ENCODE peak calls at places on chromosomes 7 and 10, in four cellular contexts. One of them, this sample, is unnamed.

GRCh38 chr7:106006906-106007305 is 43.8 kb downstream of the CDHR3 start:
- DNase-seq in HFF-Myc: no peak
- DNase-seq in type B pancreatic cell: no peak
- DNase-seq in tibial nerve: no peak
- DNase-seq in this sample: no peak

GRCh38 chr10:72308320-72308987 is 34.7 kb downstream of the DDIT4 start:
- DNase-seq in tibial nerve: no peak
- DNase-seq in type B pancreatic cell: no peak
- DNase-seq in HFF-Myc: peak
- DNase-seq in this sample: no peak

GRCh38 chr7:91181949-91182348 is 82.3 kb upstream of the FZD1 start:
- DNase-seq in HFF-Myc: no peak
- DNase-seq in type B pancreatic cell: no peak
- DNase-seq in tibial nerve: no peak
- DNase-seq in this sample: no peak

GRCh38 chr10:113961261-113961938 is 82.3 kb upstream of the ADRB1 start:
- DNase-seq in type B pancreatic cell: no peak
- DNase-seq in tibial nerve: no peak
- DNase-seq in HFF-Myc: no peak
- DNase-seq in this sample: no peak

GRCh38 chr10:46543379-46544014 is 13.0 kb downstream of the GPRIN2 start:
- DNase-seq in HFF-Myc: no peak
- DNase-seq in tibial nerve: peak
- DNase-seq in type B pancreatic cell: peak
- DNase-seq in this sample: no peak

GRCh38 chr7:142384508-142384922 is 126.7 kb upstream of the PRSS58 start:
- DNase-seq in tibial nerve: no peak
- DNase-seq in HFF-Myc: peak
- DNase-seq in type B pancreatic cell: no peak
- DNase-seq in this sample: no peak

GRCh38 chr10:22372298-22372697 is 27.0 kb downstream of the SPAG6 start:
- DNase-seq in tibial nerve: no peak
- DNase-seq in HFF-Myc: no peak
- DNase-seq in type B pancreatic cell: no peak
- DNase-seq in this sample: no peak

GRCh38 chr10:9024210-9024609 is 969.7 kb downstream of the GATA3 start:
- DNase-seq in HFF-Myc: no peak
- DNase-seq in tibial nerve: no peak
- DNase-seq in type B pancreatic cell: no peak
- DNase-seq in this sample: no peak

GRCh38 chr10:100886946-100887345 is 25.8 kb upstream of the SLF2 start:
- DNase-seq in type B pancreatic cell: no peak
- DNase-seq in tibial nerve: peak
- DNase-seq in HFF-Myc: no peak
- DNase-seq in this sample: no peak

GRCh38 chr10:102220612-102221011 is 5.5 kb upstream of the ELOVL3 start:
- DNase-seq in HFF-Myc: no peak
- DNase-seq in type B pancreatic cell: no peak
- DNase-seq in tibial nerve: no peak
- DNase-seq in this sample: no peak

GRCh38 chr7:36661135-36661840 is 63.0 kb downstream of the AOAH start:
- DNase-seq in tibial nerve: no peak
- DNase-seq in HFF-Myc: no peak
- DNase-seq in type B pancreatic cell: no peak
- DNase-seq in this sample: no peak

GRCh38 chr7:102072636-102073209 is 213.9 kb upstream of the SH2B2 start:
- DNase-seq in type B pancreatic cell: no peak
- DNase-seq in tibial nerve: no peak
- DNase-seq in HFF-Myc: no peak
- DNase-seq in this sample: no peak

GRCh38 chr7:56062382-56062781 is 1.7 kb upstream of the SUMF2 start:
- DNase-seq in tibial nerve: no peak
- DNase-seq in type B pancreatic cell: no peak
- DNase-seq in HFF-Myc: no peak
- DNase-seq in this sample: no peak

GRCh38 chr7:106964455-106964854 is 80.0 kb upstream of the PRKAR2B start:
- DNase-seq in tibial nerve: no peak
- DNase-seq in HFF-Myc: no peak
- DNase-seq in type B pancreatic cell: no peak
- DNase-seq in this sample: no peak

GRCh38 chr10:109956454-109957091 is 33.3 kb upstream of the XPNPEP1 start:
- DNase-seq in type B pancreatic cell: no peak
- DNase-seq in HFF-Myc: no peak
- DNase-seq in tibial nerve: no peak
- DNase-seq in this sample: no peak

GRCh38 chr7:23276381-23276780 is 22.8 kb upstream of the MALSU1 start:
- DNase-seq in tibial nerve: no peak
- DNase-seq in type B pancreatic cell: no peak
- DNase-seq in HFF-Myc: no peak
- DNase-seq in this sample: no peak

GRCh38 chr10:114525368-114525949 is 121.2 kb upstream of the AFAP1L2 start:
- DNase-seq in HFF-Myc: no peak
- DNase-seq in type B pancreatic cell: no peak
- DNase-seq in tibial nerve: no peak
- DNase-seq in this sample: no peak

GRCh38 chr7:84117304-84117703 is 77.3 kb downstream of the SEMA3A start:
- DNase-seq in tibial nerve: no peak
- DNase-seq in HFF-Myc: no peak
- DNase-seq in type B pancreatic cell: no peak
- DNase-seq in this sample: no peak

GRCh38 chr7:117403737-117404136 is 23.6 kb downstream of the ASZ1 start:
- DNase-seq in HFF-Myc: no peak
- DNase-seq in tibial nerve: no peak
- DNase-seq in type B pancreatic cell: no peak
- DNase-seq in this sample: no peak

GRCh38 chr7:117402109-117402508 is 25.2 kb downstream of the ASZ1 start:
- DNase-seq in HFF-Myc: no peak
- DNase-seq in tibial nerve: no peak
- DNase-seq in type B pancreatic cell: no peak
- DNase-seq in this sample: no peak

GRCh38 chr7:117401293-117402002 is 25.8 kb downstream of the ASZ1 start:
- DNase-seq in tibial nerve: no peak
- DNase-seq in type B pancreatic cell: no peak
- DNase-seq in HFF-Myc: no peak
- DNase-seq in this sample: no peak

GRCh38 chr7:117395743-117396142 is 31.6 kb downstream of the ASZ1 start:
- DNase-seq in type B pancreatic cell: no peak
- DNase-seq in HFF-Myc: no peak
- DNase-seq in tibial nerve: no peak
- DNase-seq in this sample: no peak

GRCh38 chr7:117399820-117400422 is 27.4 kb downstream of the ASZ1 start:
- DNase-seq in HFF-Myc: no peak
- DNase-seq in tibial nerve: no peak
- DNase-seq in type B pancreatic cell: no peak
- DNase-seq in this sample: no peak
- TF ChIP-seq CTCF in HFF-Myc: peak
- TF ChIP-seq CTCF in tibial nerve: peak
- TF ChIP-seq CTCF in type B pancreatic cell: peak
- TF ChIP-seq CTCF in this sample: no peak

GRCh38 chr7:132580277-132580676 is 4.0 kb upstream of the PLXNA4 start:
- DNase-seq in type B pancreatic cell: no peak
- DNase-seq in tibial nerve: no peak
- DNase-seq in HFF-Myc: no peak
- DNase-seq in this sample: no peak
- TF ChIP-seq CTCF in type B pancreatic cell: no peak
- TF ChIP-seq CTCF in tibial nerve: no peak
- TF ChIP-seq CTCF in HFF-Myc: no peak
- TF ChIP-seq CTCF in this sample: no peak

DNA sequence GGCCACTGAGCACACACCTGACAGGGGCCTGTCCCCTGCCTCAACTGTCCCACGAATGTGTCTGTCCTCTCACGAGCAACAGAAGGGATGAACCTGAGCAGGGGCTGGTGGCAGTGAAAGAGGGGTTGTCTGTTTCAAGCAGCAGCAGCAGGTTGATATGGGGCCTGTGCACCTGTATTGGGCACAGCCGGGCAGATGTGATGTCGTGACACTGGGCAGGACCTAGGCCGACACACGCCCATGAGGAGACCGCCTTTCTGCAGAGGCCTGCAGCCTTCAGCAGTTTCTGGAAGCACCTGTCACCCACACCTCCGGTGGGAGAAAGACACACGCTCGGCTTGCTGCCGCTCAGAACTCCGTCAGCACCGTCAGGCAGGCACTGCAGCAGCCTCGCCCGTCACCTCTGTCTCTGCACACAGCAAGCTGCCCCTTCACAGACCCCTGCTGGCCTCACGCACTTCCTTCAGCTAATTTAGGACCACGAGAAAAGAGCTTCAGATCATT is 48.5 kb downstream of the AMZ1 start:
- DNase-seq in HFF-Myc: no peak
- DNase-seq in type B pancreatic cell: peak
- DNase-seq in tibial nerve: no peak
- DNase-seq in this sample: no peak
- TF ChIP-seq CTCF in HFF-Myc: no peak
- TF ChIP-seq CTCF in type B pancreatic cell: no peak
- TF ChIP-seq CTCF in tibial nerve: no peak
- TF ChIP-seq CTCF in this sample: no peak

GRCh38 chr7:3597243-3597642 is 296.2 kb downstream of the SDK1 start:
- DNase-seq in type B pancreatic cell: no peak
- DNase-seq in tibial nerve: no peak
- DNase-seq in HFF-Myc: no peak
- DNase-seq in this sample: no peak
- TF ChIP-seq CTCF in type B pancreatic cell: no peak
- TF ChIP-seq CTCF in tibial nerve: no peak
- TF ChIP-seq CTCF in HFF-Myc: no peak
- TF ChIP-seq CTCF in this sample: no peak

DNA sequence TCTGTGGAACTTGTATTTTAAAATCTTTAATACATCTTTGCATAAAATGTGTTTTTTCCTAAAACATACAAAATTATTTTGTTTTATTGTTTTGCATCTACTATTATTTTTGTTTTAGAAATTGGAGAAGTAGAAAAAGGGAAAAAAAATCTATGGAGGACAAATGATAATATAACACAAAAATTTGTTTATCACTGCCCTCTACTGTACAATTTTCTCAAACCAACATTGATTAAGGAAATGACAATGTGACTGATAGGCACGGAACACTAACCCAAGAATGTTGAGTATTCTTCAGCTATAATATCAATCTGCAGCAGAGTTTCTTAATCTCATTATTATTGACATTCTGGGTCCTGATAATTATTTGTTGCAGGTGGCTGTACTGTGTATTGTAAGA is 9.5 kb upstream of the ING3 start:
- DNase-seq in type B pancreatic cell: no peak
- DNase-seq in HFF-Myc: no peak
- DNase-seq in tibial nerve: no peak
- DNase-seq in this sample: no peak
- TF ChIP-seq CTCF in type B pancreatic cell: peak
- TF ChIP-seq CTCF in HFF-Myc: no peak
- TF ChIP-seq CTCF in tibial nerve: no peak
- TF ChIP-seq CTCF in this sample: no peak

DNA sequence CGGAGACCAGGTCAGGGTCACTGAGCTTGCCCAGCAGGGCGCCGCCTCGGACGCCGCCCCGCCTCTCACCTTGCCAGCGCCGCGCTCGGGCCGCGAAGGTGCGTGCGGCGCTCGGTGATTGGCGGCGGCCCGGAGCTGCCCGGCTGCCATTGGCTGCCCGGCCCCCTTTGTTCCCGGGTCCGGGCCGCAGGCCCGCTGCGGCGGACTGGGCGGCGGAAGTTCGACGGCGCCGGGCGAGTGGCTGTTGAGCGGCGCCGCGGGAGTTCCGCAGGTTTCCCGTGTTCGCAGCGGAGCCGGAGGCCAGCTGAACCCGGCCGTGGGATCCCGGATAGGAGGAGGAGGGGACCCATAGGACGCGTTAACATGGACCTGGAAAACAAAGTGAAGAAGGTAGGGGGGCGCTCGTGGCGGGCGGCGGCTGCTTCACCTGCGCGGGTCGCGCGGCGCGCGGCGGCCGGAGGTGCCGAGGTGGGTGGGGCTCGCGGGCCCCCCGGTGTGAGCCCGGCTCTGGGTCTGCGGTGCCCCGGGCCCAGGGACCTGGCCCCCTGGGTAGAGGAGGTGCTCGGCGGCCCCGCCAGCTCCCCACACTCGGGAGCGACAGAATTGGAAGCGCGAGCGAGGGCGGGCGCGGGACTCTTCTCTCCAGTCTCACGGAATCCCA is at the start of gene TES:
- DNase-seq in type B pancreatic cell: peak
- DNase-seq in HFF-Myc: no peak
- DNase-seq in tibial nerve: no peak
- DNase-seq in this sample: peak
- TF ChIP-seq CTCF in type B pancreatic cell: no peak
- TF ChIP-seq CTCF in HFF-Myc: no peak
- TF ChIP-seq CTCF in tibial nerve: no peak
- TF ChIP-seq CTCF in this sample: no peak

GRCh38 chr7:42138691-42139090 is 98.3 kb downstream of the GLI3 start:
- DNase-seq in type B pancreatic cell: no peak
- DNase-seq in tibial nerve: no peak
- DNase-seq in HFF-Myc: no peak
- DNase-seq in this sample: no peak
- TF ChIP-seq CTCF in type B pancreatic cell: peak
- TF ChIP-seq CTCF in tibial nerve: no peak
- TF ChIP-seq CTCF in HFF-Myc: no peak
- TF ChIP-seq CTCF in this sample: no peak

GRCh38 chr10:131337656-131338055 is 26.1 kb upstream of the TCERG1L start:
- DNase-seq in tibial nerve: no peak
- DNase-seq in HFF-Myc: no peak
- DNase-seq in type B pancreatic cell: no peak
- DNase-seq in this sample: no peak
- TF ChIP-seq CTCF in tibial nerve: no peak
- TF ChIP-seq CTCF in HFF-Myc: no peak
- TF ChIP-seq CTCF in type B pancreatic cell: no peak
- TF ChIP-seq CTCF in this sample: no peak

GRCh38 chr7:85554294-85554877 is 367.5 kb upstream of the SEMA3D start:
- DNase-seq in HFF-Myc: peak
- DNase-seq in type B pancreatic cell: no peak
- DNase-seq in tibial nerve: no peak
- DNase-seq in this sample: no peak
- TF ChIP-seq CTCF in HFF-Myc: peak
- TF ChIP-seq CTCF in type B pancreatic cell: peak
- TF ChIP-seq CTCF in tibial nerve: peak
- TF ChIP-seq CTCF in this sample: peak

This sample was measured in natural killer cell.